ENCODE peak calls at places on chromosomes 16 and 17, in five cellular contexts. One of them, this sample, is unnamed. For H3K4me1, the result is how much of the 10 kb centered on the place peaks cover.

GRCh38 chr16:87560428-87561199 is 41.7 kb upstream of the JPH3 start:
- DNase-seq in HCT116: peak
- DNase-seq in tibial nerve: no peak
- DNase-seq in SK-N-SH: peak
- DNase-seq in cardiac muscle cell: no peak
- DNase-seq in this sample: peak

GRCh38 chr17:1752425-1752941 is 9.4 kb upstream of the SERPINF1 start:
- DNase-seq in tibial nerve: no peak
- DNase-seq in SK-N-SH: no peak
- DNase-seq in cardiac muscle cell: no peak
- DNase-seq in HCT116: peak
- DNase-seq in this sample: no peak

GRCh38 chr17:77692571-77693161 is 265.8 kb upstream of the TNRC6C start:
- DNase-seq in cardiac muscle cell: no peak
- DNase-seq in HCT116: no peak
- DNase-seq in tibial nerve: no peak
- DNase-seq in SK-N-SH: no peak
- DNase-seq in this sample: no peak

GRCh38 chr17:62781356-62781755 is 26.8 kb downstream of the MARCHF10 start:
- DNase-seq in cardiac muscle cell: no peak
- DNase-seq in HCT116: no peak
- DNase-seq in SK-N-SH: no peak
- DNase-seq in tibial nerve: no peak
- DNase-seq in this sample: no peak

GRCh38 chr17:39054111-39054645 is 87.0 kb upstream of the FBXO47 start:
- DNase-seq in HCT116: no peak
- DNase-seq in cardiac muscle cell: no peak
- DNase-seq in SK-N-SH: no peak
- DNase-seq in tibial nerve: no peak
- DNase-seq in this sample: no peak

GRCh38 chr17:17603178-17603894 is 11.8 kb upstream of the PEMT start:
- DNase-seq in HCT116: no peak
- DNase-seq in SK-N-SH: no peak
- DNase-seq in tibial nerve: no peak
- DNase-seq in cardiac muscle cell: no peak
- DNase-seq in this sample: no peak

GRCh38 chr17:12053552-12053951 is 32.9 kb downstream of the MAP2K4 start:
- DNase-seq in HCT116: no peak
- DNase-seq in tibial nerve: no peak
- DNase-seq in cardiac muscle cell: no peak
- DNase-seq in SK-N-SH: no peak
- DNase-seq in this sample: no peak

GRCh38 chr17:82117139-82118090 is 19.4 kb upstream of the FASN start:
- DNase-seq in cardiac muscle cell: no peak
- DNase-seq in SK-N-SH: peak
- DNase-seq in tibial nerve: no peak
- DNase-seq in HCT116: no peak
- DNase-seq in this sample: no peak

GRCh38 chr16:77064037-77064436 is 127.0 kb upstream of the MON1B start:
- DNase-seq in SK-N-SH: no peak
- DNase-seq in cardiac muscle cell: no peak
- DNase-seq in HCT116: no peak
- DNase-seq in tibial nerve: no peak
- DNase-seq in this sample: no peak

GRCh38 chr16:28140788-28141618 is 70.8 kb downstream of the XPO6 start:
- DNase-seq in HCT116: no peak
- DNase-seq in SK-N-SH: no peak
- DNase-seq in tibial nerve: no peak
- DNase-seq in cardiac muscle cell: no peak
- DNase-seq in this sample: no peak

GRCh38 chr17:12631076-12631475 is 34.6 kb upstream of the MYOCD start:
- DNase-seq in tibial nerve: no peak
- DNase-seq in HCT116: no peak
- DNase-seq in SK-N-SH: no peak
- DNase-seq in cardiac muscle cell: no peak
- DNase-seq in this sample: no peak

GRCh38 chr17:6018788-6019187 is 51.4 kb upstream of the WSCD1 start:
- DNase-seq in SK-N-SH: no peak
- DNase-seq in cardiac muscle cell: no peak
- DNase-seq in HCT116: no peak
- DNase-seq in tibial nerve: no peak
- DNase-seq in this sample: no peak

GRCh38 chr17:39663688-39664580 is 1.2 kb upstream of the TCAP start:
- DNase-seq in tibial nerve: no peak
- DNase-seq in HCT116: peak
- DNase-seq in cardiac muscle cell: no peak
- DNase-seq in SK-N-SH: no peak
- DNase-seq in this sample: peak

GRCh38 chr17:73308017-73308823 is 3.6 kb downstream of the CDC42EP4 start:
- DNase-seq in HCT116: peak
- DNase-seq in tibial nerve: peak
- DNase-seq in cardiac muscle cell: peak
- DNase-seq in SK-N-SH: no peak
- DNase-seq in this sample: peak

GRCh38 chr17:29394761-29395160 is 4.6 kb downstream of the TAOK1 start:
- DNase-seq in HCT116: no peak
- DNase-seq in SK-N-SH: no peak
- DNase-seq in cardiac muscle cell: no peak
- DNase-seq in tibial nerve: no peak
- DNase-seq in this sample: no peak

GRCh38 chr16:12539185-12539929 is 264.3 kb downstream of the CPPED1 start:
- DNase-seq in HCT116: no peak
- DNase-seq in cardiac muscle cell: no peak
- DNase-seq in SK-N-SH: no peak
- DNase-seq in tibial nerve: no peak
- DNase-seq in this sample: no peak

GRCh38 chr17:64460955-64461354 is 12.0 kb downstream of the MILR1 start:
- DNase-seq in SK-N-SH: no peak
- DNase-seq in HCT116: no peak
- DNase-seq in tibial nerve: no peak
- DNase-seq in cardiac muscle cell: no peak
- DNase-seq in this sample: no peak
- H3K4me1 ChIP-seq in SK-N-SH: under half
- H3K4me1 ChIP-seq in HCT116: under half
- H3K4me1 ChIP-seq in tibial nerve: under half
- H3K4me1 ChIP-seq in cardiac muscle cell: under half
- H3K4me1 ChIP-seq in this sample: under half

GRCh38 chr16:425082-425718 is at the start of gene RAB11FIP3:
- DNase-seq in HCT116: peak
- DNase-seq in SK-N-SH: peak
- DNase-seq in tibial nerve: peak
- DNase-seq in cardiac muscle cell: peak
- DNase-seq in this sample: peak
- TF ChIP-seq CTCF in HCT116: no peak
- TF ChIP-seq CTCF in SK-N-SH: peak
- TF ChIP-seq CTCF in tibial nerve: peak
- TF ChIP-seq CTCF in cardiac muscle cell: peak
- TF ChIP-seq CTCF in this sample: peak

GRCh38 chr16:58028168-58028455 is 2.6 kb downstream of the MMP15 start:
- DNase-seq in cardiac muscle cell: no peak
- DNase-seq in SK-N-SH: no peak
- DNase-seq in HCT116: no peak
- DNase-seq in tibial nerve: no peak
- DNase-seq in this sample: no peak
- H3K4me1 ChIP-seq in cardiac muscle cell: half or more
- H3K4me1 ChIP-seq in SK-N-SH: half or more
- H3K4me1 ChIP-seq in HCT116: under half
- H3K4me1 ChIP-seq in tibial nerve: under half
- H3K4me1 ChIP-seq in this sample: under half

GRCh38 chr16:84314814-84315213 is 20.1 kb downstream of the WFDC1 start:
- DNase-seq in tibial nerve: no peak
- DNase-seq in SK-N-SH: no peak
- DNase-seq in cardiac muscle cell: no peak
- DNase-seq in HCT116: no peak
- DNase-seq in this sample: no peak

GRCh38 chr16:84313921-84314320 is 19.2 kb downstream of the WFDC1 start:
- DNase-seq in HCT116: no peak
- DNase-seq in SK-N-SH: no peak
- DNase-seq in tibial nerve: no peak
- DNase-seq in cardiac muscle cell: no peak
- DNase-seq in this sample: no peak

GRCh38 chr16:84314373-84314772 is 19.7 kb downstream of the WFDC1 start:
- DNase-seq in cardiac muscle cell: no peak
- DNase-seq in HCT116: no peak
- DNase-seq in SK-N-SH: no peak
- DNase-seq in tibial nerve: no peak
- DNase-seq in this sample: no peak

GRCh38 chr16:84310642-84311041 is 16.0 kb downstream of the WFDC1 start:
- DNase-seq in SK-N-SH: no peak
- DNase-seq in tibial nerve: no peak
- DNase-seq in HCT116: no peak
- DNase-seq in cardiac muscle cell: no peak
- DNase-seq in this sample: no peak

DNA sequence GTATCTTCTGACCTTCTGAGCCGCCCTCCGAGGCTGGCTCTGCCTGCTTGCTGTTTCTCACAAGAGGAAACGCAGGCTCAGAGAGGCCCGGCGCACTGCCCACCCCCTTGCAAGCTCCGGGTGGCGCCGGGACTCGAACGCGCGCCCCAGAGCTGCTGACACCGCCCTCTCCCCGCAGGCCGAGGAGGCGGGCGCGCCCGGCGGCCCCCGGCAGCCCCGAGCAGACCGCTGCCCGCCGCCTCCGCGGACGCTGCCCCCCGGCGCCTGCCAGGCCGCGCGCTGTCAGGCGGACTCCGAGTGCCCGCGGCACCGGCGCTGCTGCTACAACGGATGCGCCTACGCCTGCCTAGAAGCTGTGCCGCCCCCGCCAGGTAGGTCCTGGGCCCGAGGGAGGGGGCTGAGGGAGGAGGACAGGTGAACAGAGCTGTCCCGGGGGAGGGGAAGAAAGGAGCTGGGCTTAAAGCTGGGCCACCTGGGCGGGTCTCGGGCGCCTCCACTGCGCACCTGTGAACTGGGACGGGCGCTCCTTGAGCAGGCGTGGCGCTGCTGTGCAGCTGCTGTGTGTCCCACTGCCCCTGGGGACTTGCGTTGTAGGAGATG is 18.2 kb downstream of the WFDC1 start:
- DNase-seq in HCT116: peak
- DNase-seq in tibial nerve: no peak
- DNase-seq in cardiac muscle cell: peak
- DNase-seq in SK-N-SH: peak
- DNase-seq in this sample: no peak
- TF ChIP-seq CTCF in HCT116: peak
- TF ChIP-seq CTCF in tibial nerve: no peak
- TF ChIP-seq CTCF in cardiac muscle cell: no peak
- TF ChIP-seq CTCF in SK-N-SH: no peak
- TF ChIP-seq CTCF in this sample: no peak

DNA sequence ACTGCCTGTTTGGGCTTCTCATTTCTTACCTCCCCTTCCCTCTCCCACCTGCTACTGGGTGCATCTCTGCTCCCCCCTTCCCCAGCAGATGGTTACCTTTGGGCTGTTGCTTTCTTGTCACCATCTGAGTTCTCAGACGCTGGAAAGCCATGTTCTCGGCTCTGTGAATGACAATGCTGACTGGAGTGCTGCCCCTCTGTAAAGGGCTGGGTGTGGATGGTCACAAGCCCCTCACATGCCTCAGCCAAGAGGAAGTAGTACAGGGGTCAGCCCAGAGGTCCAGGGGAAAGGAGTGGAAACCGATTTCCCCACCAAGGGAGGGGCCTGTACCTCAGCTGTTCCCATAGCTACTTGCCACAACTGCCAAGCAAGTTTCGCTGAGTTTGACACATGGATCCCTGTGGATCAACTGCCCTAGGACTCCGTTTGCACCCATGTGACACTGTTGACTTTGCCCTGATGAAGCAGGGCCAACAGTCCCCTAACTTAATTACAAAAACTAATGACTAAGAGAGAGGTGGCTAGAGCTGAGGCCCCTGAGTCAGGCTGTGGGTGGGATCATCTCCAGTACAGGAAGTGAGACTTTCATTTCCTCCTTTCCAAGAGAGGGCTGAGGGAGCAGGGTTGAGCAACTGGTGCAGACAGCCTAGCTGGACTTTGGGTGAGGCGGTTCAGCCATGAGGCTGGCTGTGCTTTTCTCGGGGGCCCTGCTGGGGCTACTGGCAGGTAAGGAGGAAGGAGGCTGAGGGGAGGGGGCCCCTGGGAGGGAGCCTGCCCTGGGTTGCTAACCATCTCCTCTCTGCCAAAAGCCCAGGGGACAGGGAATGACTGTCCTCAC is at the start of gene CD68:
- DNase-seq in cardiac muscle cell: peak
- DNase-seq in SK-N-SH: peak
- DNase-seq in tibial nerve: peak
- DNase-seq in HCT116: peak
- DNase-seq in this sample: peak
- H3K4me1 ChIP-seq in cardiac muscle cell: under half
- H3K4me1 ChIP-seq in SK-N-SH: under half
- H3K4me1 ChIP-seq in tibial nerve: under half
- H3K4me1 ChIP-seq in HCT116: under half
- H3K4me1 ChIP-seq in this sample: under half

GRCh38 chr17:40873255-40873654 is 6.2 kb upstream of the KRT12 start:
- DNase-seq in cardiac muscle cell: no peak
- DNase-seq in SK-N-SH: no peak
- DNase-seq in tibial nerve: no peak
- DNase-seq in HCT116: no peak
- DNase-seq in this sample: no peak
- TF ChIP-seq CTCF in cardiac muscle cell: no peak
- TF ChIP-seq CTCF in SK-N-SH: no peak
- TF ChIP-seq CTCF in tibial nerve: no peak
- TF ChIP-seq CTCF in HCT116: peak
- TF ChIP-seq CTCF in this sample: no peak